ENCODE peak calls at places on chromosomes 13 and 19, in five cellular contexts. Q, X, M, G and P are unnamed samples.
A peak's percentile ranks its signal among the peaks of the same experiment; 100 is the strongest.

GRCh38 chr19:14147797-14148605 is 11.6 kb upstream of the ASF1B start:
- DNase-seq in M (peak; percentile 43), Q (peak; percentile 56), X (peak; percentile 30), G (peak; percentile 30), P (peak; percentile 77)

GRCh38 chr19:19575411-19575810 is 37.3 kb downstream of the CILP2 start:
- DNase-seq in M (no peak), X (no peak), G (no peak), Q (no peak), P (no peak)

GRCh38 chr13:113369881-113370280 is 6.0 kb upstream of the GRTP1 start:
- DNase-seq in Q (no peak), M (no peak), G (no peak), X (no peak), P (no peak)

GRCh38 chr13:52793507-52793906 is 53.9 kb upstream of the CNMD start:
- DNase-seq in G (no peak), X (no peak), M (no peak), Q (no peak), P (no peak)

GRCh38 chr19:425056-425455 is 16.1 kb upstream of the C2CD4C start:
- DNase-seq in X (no peak), G (no peak), M (no peak), Q (no peak), P (no peak)

GRCh38 chr19:41354343-41354974 is 737 bp upstream of the TGFB1 start:
- DNase-seq in Q (no peak), X (no peak), M (no peak), G (no peak), P (no peak)

GRCh38 chr19:41868989-41869300 is 8.1 kb upstream of the CD79A start:
- DNase-seq in Q (no peak), M (no peak), X (no peak), G (no peak), P (no peak)

GRCh38 chr13:75455962-75456361 is 26.0 kb downstream of the TBC1D4 start:
- DNase-seq in X (no peak), G (no peak), M (no peak), Q (no peak), P (no peak)

GRCh38 chr19:4077800-4078683 is 11.3 kb upstream of the ZBTB7A start:
- DNase-seq in G (no peak), X (no peak), Q (no peak), M (peak; percentile 73), P (peak; percentile 20)

GRCh38 chr13:83325454-83325853 is 556.8 kb downstream of the SLITRK1 start:
- DNase-seq in X (no peak), G (no peak), Q (no peak), M (no peak), P (peak; percentile 69)

GRCh38 chr13:51330741-51331140 is 8.8 kb upstream of the SERPINE3 start:
- DNase-seq in X (no peak), Q (peak; percentile 25), M (no peak), G (no peak), P (no peak)

GRCh38 chr13:26601669-26602068 is 44.2 kb downstream of the WASF3 start:
- DNase-seq in Q (peak; percentile 70), X (no peak), G (no peak), M (peak; percentile 59), P (peak; percentile 52)

GRCh38 chr19:14248578-14249011 is 42.6 kb upstream of the ADGRL1 start:
- DNase-seq in X (no peak), Q (peak; percentile 43), M (no peak), G (peak; percentile 10), P (peak; percentile 43)

GRCh38 chr19:31037311-31037710 is 311.9 kb downstream of the TSHZ3 start:
- DNase-seq in G (no peak), M (no peak), X (no peak), Q (no peak), P (no peak)

GRCh38 chr19:45450042-45450380 is 17.8 kb upstream of the FOSB start:
- DNase-seq in X (no peak), G (no peak), Q (no peak), M (peak; percentile 64), P (no peak)

GRCh38 chr13:99827011-99827410 is 144.6 kb downstream of the ZIC5 start:
- DNase-seq in M (no peak), Q (no peak), X (no peak), G (no peak), P (peak; percentile 71)

GRCh38 chr13:78524936-78525335 is 78.4 kb downstream of the POU4F1 start:
- DNase-seq in Q (no peak), G (no peak), X (no peak), M (no peak), P (no peak)

GRCh38 chr19:17616961-17617806 is 61.7 kb downstream of the COLGALT1 start:
- DNase-seq in G (no peak), M (peak; percentile 37), Q (peak; percentile 58), X (no peak), P (no peak)

GRCh38 chr13:33016414-33017409 is at the start of gene KL:
- DNase-seq in Q (peak; percentile 25), G (no peak), X (no peak), M (no peak), P (no peak)

GRCh38 chr19:55014714-55015113 is 23.4 kb downstream of the GP6 start:
- DNase-seq in Q (no peak), M (no peak), G (no peak), X (no peak), P (peak; percentile 25)

GRCh38 chr19:56111601-56112312 is 9.3 kb downstream of the ZNF787 start:
- DNase-seq in M (peak; percentile 26), Q (no peak), X (peak; percentile 19), G (no peak), P (no peak)

GRCh38 chr19:45087531-45087930 is 5.4 kb upstream of the PPP1R37 start:
- DNase-seq in G (no peak), X (peak; percentile 41), M (no peak), Q (no peak), P (no peak)

GRCh38 chr13:22047785-22048104 is 376.9 kb downstream of the FGF9 start:
- DNase-seq in G (no peak), Q (no peak), X (no peak), M (no peak), P (no peak)

GRCh38 chr13:40438999-40439797 is 227.2 kb downstream of the FOXO1 start:
- DNase-seq in G (no peak), Q (no peak), M (peak; percentile 61), X (no peak), P (no peak)